ENCODE peak calls at places on chromosomes 11 and 22, in six cellular contexts. W is ovary; Y is GM23338; X is Caco-2; K is body of pancreas; B is CD8-positive, alpha-beta T cell. O is an unnamed sample.

GRCh38 chr11:83546371-83546770 is 260.2 kb upstream of the CCDC90B start:
- DNase-seq in W (no peak), Y (no peak), X (no peak), K (no peak), B (no peak), O (no peak)

GRCh38 chr11:76523147-76523546 is 78.3 kb downstream of the EMSY start:
- DNase-seq in W (no peak), Y (no peak), X (peak), K (no peak), B (no peak), O (no peak)

GRCh38 chr22:46044718-46045458 is 67.9 kb upstream of the WNT7B start:
- DNase-seq in W (peak), Y (peak), X (no peak), K (peak), B (peak), O (no peak)

GRCh38 chr22:27885977-27886842 is 32.8 kb downstream of the PITPNB start:
- DNase-seq in W (no peak), Y (peak), X (peak), K (peak), B (peak), O (no peak)

GRCh38 chr22:20130739-20131592 is 638 bp upstream of the ZDHHC8 start:
- DNase-seq in W (peak), Y (peak), X (peak), K (peak), B (peak), O (no peak)

GRCh38 chr22:23271597-23271908 is 91.2 kb downstream of the BCR start:
- DNase-seq in W (no peak), Y (no peak), X (no peak), K (no peak), B (no peak), O (no peak)

GRCh38 chr11:119618208-119618909 is 110.6 kb downstream of the NECTIN1 start:
- DNase-seq in W (no peak), Y (no peak), X (no peak), K (no peak), B (no peak), O (no peak)

GRCh38 chr11:102830328-102830727 is 13.1 kb downstream of the MMP3 start:
- DNase-seq in W (no peak), Y (no peak), X (no peak), K (no peak), B (no peak), O (no peak)

GRCh38 chr22:25852223-25852622 is 110.2 kb downstream of the MYO18B start:
- DNase-seq in W (no peak), Y (no peak), X (no peak), K (no peak), B (no peak), O (no peak)

GRCh38 chr11:3859373-3859881 is 4.0 kb downstream of the STIM1 start:
- DNase-seq in W (no peak), Y (peak), X (no peak), K (peak), B (peak), O (no peak)

GRCh38 chr22:48619721-48620120 is 1208.0 kb downstream of the BRD1 start:
- DNase-seq in W (no peak), Y (no peak), X (no peak), K (no peak), B (no peak), O (no peak)

GRCh38 chr11:58994171-58994570 is 54.9 kb downstream of the GLYATL1 start:
- DNase-seq in W (no peak), Y (no peak), X (no peak), K (no peak), B (no peak), O (no peak)

GRCh38 chr22:25969286-25969685 is 200.0 kb upstream of the SEZ6L start:
- DNase-seq in W (no peak), Y (no peak), X (no peak), K (no peak), B (no peak), O (no peak)

GRCh38 chr11:119782021-119782420 is 53.0 kb upstream of the NECTIN1 start:
- DNase-seq in W (no peak), Y (peak), X (peak), K (no peak), B (no peak), O (no peak)

GRCh38 chr11:76234704-76235232 is 28.5 kb upstream of the WNT11 start:
- DNase-seq in W (peak), Y (no peak), X (no peak), K (no peak), B (no peak), O (no peak)

GRCh38 chr11:118921121-118921928 is 4.4 kb downstream of the BCL9L start:
- DNase-seq in W (peak), Y (peak), X (peak), K (peak), B (no peak), O (no peak)

GRCh38 chr11:109120341-109120740 is 301.6 kb upstream of the C11orf87 start:
- DNase-seq in W (no peak), Y (peak), X (no peak), K (no peak), B (no peak), O (no peak)

GRCh38 chr11:112785717-112786116 is 175.5 kb upstream of the NCAM1 start:
- DNase-seq in W (no peak), Y (no peak), X (no peak), K (no peak), B (no peak), O (no peak)

GRCh38 chr11:9726313-9727022 is 62.6 kb downstream of the SWAP70 start:
- DNase-seq in W (no peak), Y (no peak), X (no peak), K (no peak), B (no peak), O (no peak)

GRCh38 chr11:77468527-77468926 is 5.4 kb downstream of the PAK1 start:
- DNase-seq in W (no peak), Y (no peak), X (no peak), K (no peak), B (no peak), O (no peak)

GRCh38 chr22:47303161-47303890 is 540.9 kb downstream of the TBC1D22A start:
- DNase-seq in W (no peak), Y (no peak), X (no peak), K (no peak), B (no peak), O (no peak)

GRCh38 chr11:86591631-86592030 is 80.8 kb downstream of the ME3 start:
- DNase-seq in W (no peak), Y (no peak), X (no peak), K (no peak), B (no peak), O (no peak)
- H3K4me3 ChIP-seq in W (no peak), Y (no peak), X (no peak), K (no peak), B (no peak), O (no peak)

DNA sequence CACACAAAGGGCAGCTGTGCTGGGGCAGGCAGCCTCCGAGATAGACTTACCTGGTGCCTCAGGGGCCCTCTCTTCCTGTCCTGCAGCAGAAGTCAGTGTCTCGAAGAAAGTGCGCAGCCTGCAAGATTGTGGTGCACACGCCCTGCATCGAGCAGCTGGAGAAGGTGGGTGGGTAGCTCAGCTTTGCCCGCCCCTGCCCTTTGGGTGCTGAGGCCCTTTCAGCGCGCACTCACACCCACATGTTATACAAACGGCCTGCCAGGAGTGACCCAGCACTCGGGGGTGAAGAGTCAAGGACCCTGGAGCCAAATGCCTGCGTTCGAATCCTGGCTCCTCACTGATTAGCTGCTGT is 13.6 kb upstream of the MDK start:
- DNase-seq in W (no peak), Y (no peak), X (no peak), K (no peak), B (no peak), O (no peak)
- TF ChIP-seq CTCF in W (no peak), Y (no peak), X (no peak), K (peak), B (no peak), O (no peak)

GRCh38 chr11:15109602-15110001 is 5.1 kb upstream of the INSC start:
- DNase-seq in W (no peak), Y (no peak), X (no peak), K (no peak), B (no peak), O (no peak)
- H3K4me3 ChIP-seq in W (no peak), Y (no peak), X (no peak), K (no peak), B (no peak), O (no peak)

DNA sequence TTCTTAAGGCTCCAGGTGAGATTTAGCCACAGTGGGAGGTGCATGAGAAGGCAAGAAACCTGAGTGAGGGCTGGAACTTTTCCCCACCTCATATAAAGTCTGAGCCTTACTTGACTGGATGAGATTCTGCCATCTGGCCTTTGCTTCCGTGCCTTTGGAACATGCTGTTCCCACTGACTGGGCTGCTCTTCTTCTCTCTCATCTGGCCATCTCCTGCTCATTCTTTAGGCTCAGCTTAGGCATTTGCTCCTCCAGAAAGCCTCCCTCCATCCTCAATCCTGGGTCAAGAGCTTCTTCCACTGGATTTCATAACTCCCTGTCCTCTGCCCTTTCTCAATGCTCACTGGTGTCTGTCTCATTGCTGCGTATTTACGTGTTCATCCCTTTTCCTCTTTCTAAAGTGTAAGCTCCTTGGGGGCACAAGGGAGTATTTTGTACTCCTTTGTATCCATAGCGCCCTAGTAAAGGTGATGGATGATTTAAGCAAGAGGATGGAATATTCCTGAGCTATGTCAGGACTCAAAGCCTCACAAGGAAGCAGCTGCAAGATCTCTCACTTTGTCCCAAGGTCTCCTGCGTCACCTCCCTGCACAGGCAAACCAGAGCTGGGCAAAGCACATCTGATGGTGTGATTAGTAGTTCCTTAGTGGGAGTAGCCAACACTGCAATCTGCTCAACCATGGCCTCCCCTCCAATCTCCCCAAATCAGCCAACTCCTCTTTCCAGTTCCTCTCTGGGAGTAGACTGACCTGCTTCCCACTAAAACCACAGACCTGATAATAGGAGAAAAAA is 15.3 kb downstream of the HSPA8 start:
- DNase-seq in W (no peak), Y (no peak), X (no peak), K (no peak), B (no peak), O (no peak)
- TF ChIP-seq CTCF in W (no peak), Y (no peak), X (no peak), K (no peak), B (no peak), O (no peak)

O was measured in LNCaP clone FGC.